ENCODE peak calls at places on chromosomes 13 and 19, in ten cellular contexts. One of them, this sample, is unnamed.

GRCh38 chr13:26460652-26461051 is 96.8 kb upstream of the WASF3 start:
- DNase-seq in CD8-positive, alpha-beta T cell: no peak
- DNase-seq in T-helper 1 cell: no peak
- DNase-seq in NCI-H187: no peak
- DNase-seq in amygdala: no peak
- DNase-seq in hepatic stellate cell: peak
- DNase-seq in effector CD4-positive, alpha-beta T cell: no peak
- DNase-seq in right cardiac atrium: peak
- DNase-seq in prostate gland: no peak
- DNase-seq in activated gamma-delta T cell treated with Interleukin-2 at 50 U/mL for 16 hours: no peak
- DNase-seq in this sample: no peak

GRCh38 chr19:14003279-14004051 is 2.7 kb downstream of the RFX1 start:
- DNase-seq in CD8-positive, alpha-beta T cell: no peak
- DNase-seq in T-helper 1 cell: no peak
- DNase-seq in NCI-H187: no peak
- DNase-seq in amygdala: no peak
- DNase-seq in hepatic stellate cell: no peak
- DNase-seq in effector CD4-positive, alpha-beta T cell: no peak
- DNase-seq in right cardiac atrium: no peak
- DNase-seq in prostate gland: no peak
- DNase-seq in activated gamma-delta T cell treated with Interleukin-2 at 50 U/mL for 16 hours: no peak
- DNase-seq in this sample: no peak

GRCh38 chr13:108944760-108945159 is 315.3 kb downstream of the MYO16 start:
- DNase-seq in CD8-positive, alpha-beta T cell: no peak
- DNase-seq in T-helper 1 cell: no peak
- DNase-seq in NCI-H187: no peak
- DNase-seq in amygdala: no peak
- DNase-seq in hepatic stellate cell: no peak
- DNase-seq in effector CD4-positive, alpha-beta T cell: no peak
- DNase-seq in right cardiac atrium: no peak
- DNase-seq in prostate gland: no peak
- DNase-seq in activated gamma-delta T cell treated with Interleukin-2 at 50 U/mL for 16 hours: no peak
- DNase-seq in this sample: no peak

GRCh38 chr13:74423434-74423833 is 289.2 kb upstream of the KLF12 start:
- DNase-seq in CD8-positive, alpha-beta T cell: no peak
- DNase-seq in T-helper 1 cell: no peak
- DNase-seq in NCI-H187: no peak
- DNase-seq in amygdala: no peak
- DNase-seq in hepatic stellate cell: no peak
- DNase-seq in effector CD4-positive, alpha-beta T cell: no peak
- DNase-seq in right cardiac atrium: no peak
- DNase-seq in prostate gland: no peak
- DNase-seq in activated gamma-delta T cell treated with Interleukin-2 at 50 U/mL for 16 hours: no peak
- DNase-seq in this sample: no peak

GRCh38 chr13:30394798-30395191 is 27.5 kb upstream of the UBE2L5 start:
- DNase-seq in CD8-positive, alpha-beta T cell: no peak
- DNase-seq in T-helper 1 cell: no peak
- DNase-seq in NCI-H187: no peak
- DNase-seq in amygdala: no peak
- DNase-seq in hepatic stellate cell: no peak
- DNase-seq in effector CD4-positive, alpha-beta T cell: no peak
- DNase-seq in right cardiac atrium: no peak
- DNase-seq in prostate gland: no peak
- DNase-seq in activated gamma-delta T cell treated with Interleukin-2 at 50 U/mL for 16 hours: no peak
- DNase-seq in this sample: no peak

GRCh38 chr13:111505175-111505777 is 184.8 kb downstream of the TEX29 start:
- DNase-seq in CD8-positive, alpha-beta T cell: no peak
- DNase-seq in T-helper 1 cell: no peak
- DNase-seq in NCI-H187: no peak
- DNase-seq in amygdala: no peak
- DNase-seq in hepatic stellate cell: no peak
- DNase-seq in effector CD4-positive, alpha-beta T cell: no peak
- DNase-seq in right cardiac atrium: no peak
- DNase-seq in prostate gland: no peak
- DNase-seq in activated gamma-delta T cell treated with Interleukin-2 at 50 U/mL for 16 hours: no peak
- DNase-seq in this sample: peak

GRCh38 chr19:7267792-7268736 is 26.1 kb downstream of the INSR start:
- DNase-seq in CD8-positive, alpha-beta T cell: no peak
- DNase-seq in T-helper 1 cell: no peak
- DNase-seq in NCI-H187: peak
- DNase-seq in amygdala: no peak
- DNase-seq in hepatic stellate cell: no peak
- DNase-seq in effector CD4-positive, alpha-beta T cell: no peak
- DNase-seq in right cardiac atrium: no peak
- DNase-seq in prostate gland: no peak
- DNase-seq in activated gamma-delta T cell treated with Interleukin-2 at 50 U/mL for 16 hours: no peak
- DNase-seq in this sample: no peak

GRCh38 chr19:33373701-33374405 is at the start of gene CEBPG:
- DNase-seq in CD8-positive, alpha-beta T cell: peak
- DNase-seq in T-helper 1 cell: peak
- DNase-seq in NCI-H187: no peak
- DNase-seq in amygdala: no peak
- DNase-seq in hepatic stellate cell: peak
- DNase-seq in effector CD4-positive, alpha-beta T cell: peak
- DNase-seq in right cardiac atrium: peak
- DNase-seq in prostate gland: no peak
- DNase-seq in activated gamma-delta T cell treated with Interleukin-2 at 50 U/mL for 16 hours: peak
- DNase-seq in this sample: peak

GRCh38 chr19:50949792-50950320 is 3.0 kb downstream of the KLK5 start:
- DNase-seq in CD8-positive, alpha-beta T cell: no peak
- DNase-seq in T-helper 1 cell: no peak
- DNase-seq in NCI-H187: no peak
- DNase-seq in amygdala: no peak
- DNase-seq in hepatic stellate cell: no peak
- DNase-seq in effector CD4-positive, alpha-beta T cell: no peak
- DNase-seq in right cardiac atrium: no peak
- DNase-seq in prostate gland: no peak
- DNase-seq in activated gamma-delta T cell treated with Interleukin-2 at 50 U/mL for 16 hours: no peak
- DNase-seq in this sample: no peak

GRCh38 chr19:40284251-40284500 is 969 bp downstream of the AKT2 start:
- DNase-seq in CD8-positive, alpha-beta T cell: no peak
- DNase-seq in T-helper 1 cell: no peak
- DNase-seq in NCI-H187: no peak
- DNase-seq in amygdala: no peak
- DNase-seq in hepatic stellate cell: no peak
- DNase-seq in effector CD4-positive, alpha-beta T cell: no peak
- DNase-seq in right cardiac atrium: no peak
- DNase-seq in prostate gland: no peak
- DNase-seq in activated gamma-delta T cell treated with Interleukin-2 at 50 U/mL for 16 hours: no peak
- DNase-seq in this sample: no peak

GRCh38 chr19:45834970-45835369 is 19.9 kb upstream of the RSPH6A start:
- DNase-seq in CD8-positive, alpha-beta T cell: no peak
- DNase-seq in T-helper 1 cell: no peak
- DNase-seq in NCI-H187: no peak
- DNase-seq in amygdala: no peak
- DNase-seq in hepatic stellate cell: no peak
- DNase-seq in effector CD4-positive, alpha-beta T cell: no peak
- DNase-seq in right cardiac atrium: no peak
- DNase-seq in prostate gland: no peak
- DNase-seq in activated gamma-delta T cell treated with Interleukin-2 at 50 U/mL for 16 hours: no peak
- DNase-seq in this sample: no peak

GRCh38 chr19:44943801-44944249 is 1.8 kb downstream of the APOC4 start:
- DNase-seq in CD8-positive, alpha-beta T cell: no peak
- DNase-seq in T-helper 1 cell: no peak
- DNase-seq in NCI-H187: no peak
- DNase-seq in amygdala: no peak
- DNase-seq in hepatic stellate cell: no peak
- DNase-seq in effector CD4-positive, alpha-beta T cell: no peak
- DNase-seq in right cardiac atrium: no peak
- DNase-seq in prostate gland: no peak
- DNase-seq in activated gamma-delta T cell treated with Interleukin-2 at 50 U/mL for 16 hours: no peak
- DNase-seq in this sample: no peak

GRCh38 chr13:47038196-47038595 is 141.3 kb upstream of the HTR2A start:
- DNase-seq in CD8-positive, alpha-beta T cell: no peak
- DNase-seq in T-helper 1 cell: no peak
- DNase-seq in NCI-H187: no peak
- DNase-seq in amygdala: no peak
- DNase-seq in hepatic stellate cell: no peak
- DNase-seq in effector CD4-positive, alpha-beta T cell: no peak
- DNase-seq in right cardiac atrium: no peak
- DNase-seq in prostate gland: no peak
- DNase-seq in activated gamma-delta T cell treated with Interleukin-2 at 50 U/mL for 16 hours: no peak
- DNase-seq in this sample: no peak

GRCh38 chr13:34364633-34365032 is 546.7 kb downstream of the RFC3 start:
- DNase-seq in CD8-positive, alpha-beta T cell: no peak
- DNase-seq in T-helper 1 cell: no peak
- DNase-seq in NCI-H187: no peak
- DNase-seq in amygdala: no peak
- DNase-seq in hepatic stellate cell: no peak
- DNase-seq in effector CD4-positive, alpha-beta T cell: no peak
- DNase-seq in right cardiac atrium: no peak
- DNase-seq in prostate gland: no peak
- DNase-seq in activated gamma-delta T cell treated with Interleukin-2 at 50 U/mL for 16 hours: no peak
- DNase-seq in this sample: no peak